ENCODE peak calls at places on chromosomes 13 and 19, in five cellular contexts. J is RWPE1; O is activated gamma-delta T cell treated with Interleukin-2 at 50 U/mL for 16 hours; N is CD4-positive, alpha-beta T cell; I is heart left ventricle. Y is an unnamed sample.

GRCh38 chr13:52597676-52598075 is 44.6 kb upstream of the HNRNPA1L2 start:
- DNase-seq in I (no peak), O (no peak), N (no peak), J (no peak), Y (no peak)

GRCh38 chr19:19054315-19054938 is 9.4 kb upstream of the SLC25A42 start:
- DNase-seq in O (no peak), I (no peak), J (no peak), N (no peak), Y (no peak)

GRCh38 chr19:38852231-38853044 is 2.7 kb upstream of the HNRNPL start:
- DNase-seq in N (peak; percentile 42), J (peak; percentile 47), O (peak; percentile 62), I (peak; percentile 72), Y (peak; percentile 50)

GRCh38 chr19:19342086-19343015 is 21.7 kb downstream of the MAU2 start:
- DNase-seq in I (peak; percentile 60), J (peak; percentile 58), O (no peak), N (no peak), Y (peak; percentile 35)

GRCh38 chr19:49151339-49152217 is 3.6 kb downstream of the HRC start:
- DNase-seq in I (peak; percentile 64), N (no peak), J (peak; percentile 92), O (no peak), Y (peak; percentile 94)

GRCh38 chr13:110361365-110361911 is 54.4 kb downstream of the COL4A2 start:
- DNase-seq in I (peak; percentile 88), O (no peak), J (no peak), N (no peak), Y (no peak)

GRCh38 chr19:55440411-55441105 is 2.5 kb downstream of the SHISA7 start:
- DNase-seq in O (no peak), N (no peak), J (no peak), I (no peak), Y (no peak)

GRCh38 chr13:77563110-77563509 is 27.6 kb downstream of the SCEL start:
- DNase-seq in N (no peak), O (no peak), I (no peak), J (no peak), Y (peak; percentile 48)

GRCh38 chr13:41985788-41986508 is 25.0 kb upstream of the VWA8 start:
- DNase-seq in I (no peak), J (no peak), O (no peak), N (no peak), Y (peak; percentile 24)